ENCODE peak calls at places on chromosome 3, in ten cellular contexts. H, S, G, N, M, P, T, X, V and O are unnamed samples. For H3K9me3, the result is how much of the 10 kb centered on the place peaks cover.

GRCh38 chr3:149487598-149488197 is 13.2 kb downstream of the TM4SF4 start:
- DNase-seq in H (no peak), S (no peak), G (no peak), N (no peak), M (no peak), P (no peak), T (peak), X (peak), V (no peak), O (no peak)

GRCh38 chr3:9785602-9786001 is 6.7 kb downstream of the TADA3 start:
- DNase-seq in H (no peak), S (no peak), G (no peak), N (no peak), M (no peak), P (no peak), T (no peak), X (no peak), V (no peak), O (no peak)

GRCh38 chr3:15982667-15983145 is 184.9 kb upstream of the ANKRD28 start:
- DNase-seq in H (peak), S (peak), G (peak), N (no peak), M (peak), P (peak), T (no peak), X (peak), V (peak), O (peak)

GRCh38 chr3:190811775-190812480 is 50.6 kb downstream of the GMNC start:
- DNase-seq in H (peak), S (peak), G (peak), N (no peak), M (peak), P (peak), T (no peak), X (peak), V (no peak), O (peak)

GRCh38 chr3:43327184-43327950 is 41.0 kb downstream of the SNRK start:
- DNase-seq in H (no peak), S (peak), G (no peak), N (no peak), M (no peak), P (no peak), T (no peak), X (no peak), V (no peak), O (no peak)

GRCh38 chr3:151219056-151219455 is 16.0 kb upstream of the GPR171 start:
- DNase-seq in H (no peak), S (peak), G (no peak), N (no peak), M (no peak), P (no peak), T (no peak), X (no peak), V (no peak), O (no peak)

GRCh38 chr3:100992086-100993033 is 861 bp downstream of the ABI3BP start:
- DNase-seq in H (no peak), S (peak), G (no peak), N (no peak), M (no peak), P (no peak), T (no peak), X (no peak), V (no peak), O (peak)

GRCh38 chr3:37025562-37026335 is 32.4 kb downstream of the MLH1 start:
- DNase-seq in H (no peak), S (no peak), G (no peak), N (no peak), M (no peak), P (no peak), T (no peak), X (no peak), V (no peak), O (no peak)

GRCh38 chr3:147415819-147416218 is 6.7 kb downstream of the ZIC1 start:
- DNase-seq in H (no peak), S (no peak), G (no peak), N (no peak), M (no peak), P (no peak), T (no peak), X (peak), V (no peak), O (no peak)

GRCh38 chr3:44584646-44585501 is at the start of gene ZNF660:
- DNase-seq in H (no peak), S (peak), G (peak), N (no peak), M (peak), P (peak), T (no peak), X (peak), V (peak), O (peak)

GRCh38 chr3:142180761-142181362 is 31.5 kb upstream of the TFDP2 start:
- DNase-seq in H (peak), S (peak), G (peak), N (peak), M (peak), P (peak), T (peak), X (peak), V (no peak), O (peak)

GRCh38 chr3:44363591-44363990 is 25.0 kb downstream of the TCAIM start:
- DNase-seq in H (no peak), S (no peak), G (no peak), N (no peak), M (no peak), P (no peak), T (no peak), X (no peak), V (no peak), O (no peak)

GRCh38 chr3:184672972-184673875 is 38.6 kb downstream of the MAGEF1 start:
- DNase-seq in H (no peak), S (no peak), G (no peak), N (no peak), M (no peak), P (no peak), T (no peak), X (no peak), V (no peak), O (no peak)

GRCh38 chr3:107855710-107856109 is 235.1 kb downstream of the CD47 start:
- DNase-seq in H (no peak), S (peak), G (no peak), N (no peak), M (no peak), P (no peak), T (no peak), X (peak), V (no peak), O (no peak)

GRCh38 chr3:53195066-53195450 is 34.0 kb downstream of the PRKCD start:
- DNase-seq in H (no peak), S (no peak), G (no peak), N (no peak), M (no peak), P (no peak), T (no peak), X (no peak), V (no peak), O (no peak)

GRCh38 chr3:55271549-55271948 is 215.6 kb downstream of the WNT5A start:
- DNase-seq in H (no peak), S (no peak), G (no peak), N (no peak), M (no peak), P (no peak), T (no peak), X (no peak), V (no peak), O (no peak)

GRCh38 chr3:197428117-197428761 is 127.5 kb downstream of the BDH1 start:
- DNase-seq in H (no peak), S (peak), G (peak), N (no peak), M (no peak), P (peak), T (no peak), X (peak), V (peak), O (peak)

GRCh38 chr3:114900908-114901307 is 246.2 kb downstream of the ZBTB20 start:
- DNase-seq in H (no peak), S (peak), G (no peak), N (no peak), M (no peak), P (no peak), T (no peak), X (no peak), V (no peak), O (no peak)

GRCh38 chr3:132535575-132536441 is 61.3 kb upstream of the ACKR4 start:
- DNase-seq in H (peak), S (peak), G (peak), N (no peak), M (peak), P (peak), T (peak), X (peak), V (peak), O (peak)

GRCh38 chr3:22981176-22981575 is 222.0 kb upstream of the UBE2E2 start:
- DNase-seq in H (no peak), S (no peak), G (no peak), N (no peak), M (no peak), P (no peak), T (no peak), X (no peak), V (no peak), O (no peak)

GRCh38 chr3:109731639-109732473 is 394.5 kb upstream of the DPPA4 start:
- DNase-seq in H (peak), S (peak), G (peak), N (peak), M (peak), P (peak), T (peak), X (peak), V (peak), O (no peak)

GRCh38 chr3:49636883-49637609 is 37.1 kb upstream of the APEH start:
- DNase-seq in H (no peak), S (no peak), G (no peak), N (no peak), M (no peak), P (no peak), T (no peak), X (no peak), V (no peak), O (no peak)

GRCh38 chr3:119240582-119241434 is at the start of gene B4GALT4:
- DNase-seq in H (peak), S (peak), G (peak), N (peak), M (peak), P (peak), T (peak), X (peak), V (peak), O (peak)

DNA sequence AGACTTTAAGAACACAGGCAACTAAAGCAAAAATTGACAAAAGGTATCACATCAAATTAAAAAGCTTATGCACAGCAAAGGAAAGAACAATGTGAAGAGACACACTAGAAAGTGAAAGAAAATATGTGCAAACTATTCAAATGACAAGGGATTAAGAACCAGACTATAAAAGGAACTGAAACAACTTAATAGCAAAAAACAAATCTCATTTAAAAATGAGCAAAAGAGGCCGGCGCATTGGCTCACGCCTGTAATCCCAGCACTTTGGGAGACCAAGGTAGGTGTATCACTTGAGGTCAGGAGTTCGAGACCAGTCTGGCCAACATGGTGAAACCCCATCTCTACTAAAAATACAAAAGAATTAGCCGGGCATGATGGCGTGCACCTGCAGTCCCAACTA is 14.4 kb downstream of the NGLY1 start:
- DNase-seq in H (no peak), S (no peak), G (no peak), N (no peak), M (no peak), P (no peak), T (no peak), X (no peak), V (no peak), O (no peak)
- H3K9me3 ChIP-seq in H (under half), S (under half), G (under half), N (under half), M (under half), P (under half), T (under half), X (under half), V (under half), O (under half)

DNA sequence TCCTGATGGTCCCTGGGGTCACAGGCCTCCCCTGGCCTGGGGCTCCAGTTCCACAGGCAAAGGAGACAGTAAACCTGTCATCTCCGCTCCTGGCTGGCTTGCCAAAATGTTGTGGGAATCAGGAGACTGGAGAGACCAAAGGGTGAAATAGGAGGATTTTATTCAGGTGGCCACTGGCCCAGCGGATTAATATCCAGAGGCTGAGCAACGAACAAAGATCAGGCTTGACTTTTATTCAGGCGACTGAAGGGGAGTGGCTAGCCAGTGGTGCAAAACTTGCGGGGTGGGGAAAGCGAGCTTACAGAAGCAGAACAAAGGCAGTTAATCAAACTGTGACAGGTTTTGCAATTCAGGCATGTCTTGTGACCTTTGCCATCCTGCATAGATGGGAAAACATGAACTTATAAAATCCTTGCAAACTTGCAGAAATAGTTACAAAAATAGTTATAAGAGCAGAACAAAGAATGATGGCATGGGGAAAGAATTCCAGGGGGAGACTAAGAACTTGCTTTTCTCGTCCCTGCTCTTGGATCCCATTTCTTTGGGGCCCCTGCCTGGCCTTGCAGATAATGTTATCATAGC is 19.8 kb upstream of the ACAD9 start:
- DNase-seq in H (no peak), S (no peak), G (no peak), N (no peak), M (peak), P (no peak), T (no peak), X (no peak), V (no peak), O (no peak)
- H3K9me3 ChIP-seq in H (under half), S (under half), G (under half), N (under half), M (under half), P (under half), T (under half), X (under half), V (under half), O (under half)

GRCh38 chr3:47356201-47356600 is 24.6 kb upstream of the PTPN23 start:
- DNase-seq in H (no peak), S (no peak), G (no peak), N (no peak), M (no peak), P (no peak), T (no peak), X (no peak), V (no peak), O (no peak)

GRCh38 chr3:47362704-47363103 is 18.1 kb upstream of the PTPN23 start:
- DNase-seq in H (no peak), S (no peak), G (peak), N (no peak), M (no peak), P (no peak), T (peak), X (no peak), V (no peak), O (no peak)

GRCh38 chr3:47355010-47355409 is 25.8 kb upstream of the PTPN23 start:
- DNase-seq in H (no peak), S (no peak), G (no peak), N (no peak), M (no peak), P (no peak), T (no peak), X (no peak), V (no peak), O (no peak)

GRCh38 chr3:47359283-47359682 is 21.5 kb upstream of the PTPN23 start:
- DNase-seq in H (no peak), S (no peak), G (no peak), N (no peak), M (no peak), P (no peak), T (no peak), X (no peak), V (no peak), O (no peak)
- H3K9me3 ChIP-seq in H (under half), S (under half), G (under half), N (under half), M (under half), P (under half), T (under half), X (under half), V (under half), O (under half)

DNA sequence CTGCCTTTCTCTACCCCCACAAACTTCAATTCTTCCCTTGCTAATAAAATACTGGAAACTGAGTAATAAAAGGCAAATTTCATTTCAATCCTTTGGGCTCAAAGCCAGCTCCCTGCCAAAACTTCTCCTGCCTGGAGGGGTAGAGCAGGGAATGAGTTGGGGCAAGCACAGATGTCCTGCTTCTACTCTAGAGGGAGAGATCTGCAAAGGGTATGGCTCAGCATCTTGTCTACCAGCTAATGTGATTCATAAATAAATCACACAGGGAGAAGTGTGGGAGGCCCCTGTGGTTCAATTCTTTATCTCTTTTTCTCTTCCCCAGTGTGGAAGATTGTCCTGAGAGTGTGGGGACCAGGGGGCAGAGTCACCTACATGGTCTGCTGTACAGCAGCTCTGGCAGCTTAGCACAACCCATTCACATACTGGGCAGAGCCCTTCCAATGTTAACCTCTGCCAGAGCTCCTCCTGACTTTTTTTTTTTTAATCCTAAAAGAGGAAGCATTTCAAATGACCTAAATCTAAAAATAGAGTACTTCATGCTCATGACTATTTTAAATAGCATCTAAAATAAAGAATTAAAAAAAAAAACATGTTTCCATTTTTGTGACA is 1083.5 kb upstream of the CFAP20DC start:
- DNase-seq in H (no peak), S (peak), G (peak), N (no peak), M (no peak), P (no peak), T (no peak), X (no peak), V (peak), O (no peak)
- H3K9me3 ChIP-seq in H (under half), S (under half), G (under half), N (under half), M (under half), P (under half), T (under half), X (under half), V (under half), O (under half)

DNA sequence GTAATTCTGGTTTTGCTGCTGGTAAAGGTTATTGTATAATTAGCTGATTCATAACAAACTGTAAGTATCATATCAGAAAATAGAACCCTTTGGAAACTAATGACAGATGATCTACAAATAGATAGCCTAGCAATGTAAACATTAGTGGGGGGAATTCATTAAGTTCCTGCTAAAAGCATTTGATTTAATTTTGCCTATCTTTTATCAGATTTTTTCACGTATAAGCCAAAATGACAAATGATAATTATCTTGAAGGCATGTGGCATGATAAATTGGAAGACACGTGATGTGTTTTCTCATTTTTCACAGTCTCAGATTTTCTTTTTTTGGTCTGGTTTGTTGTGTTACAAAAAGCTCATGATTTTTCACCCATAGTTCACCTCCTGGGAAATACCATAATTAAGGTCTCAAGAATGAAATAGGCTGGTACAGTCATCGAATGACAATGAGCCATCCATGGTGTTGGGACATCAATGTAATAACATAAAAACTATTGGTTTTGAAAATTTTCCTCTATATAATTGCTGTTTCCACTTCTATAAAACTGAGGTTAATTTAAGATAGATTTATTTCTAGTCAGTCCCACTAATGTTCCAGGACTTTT is 325.9 kb upstream of the TBL1XR1 start:
- DNase-seq in H (no peak), S (peak), G (no peak), N (no peak), M (no peak), P (no peak), T (no peak), X (no peak), V (no peak), O (no peak)
- H3K9me3 ChIP-seq in H (under half), S (under half), G (under half), N (under half), M (under half), P (under half), T (under half), X (under half), V (under half), O (under half)

DNA sequence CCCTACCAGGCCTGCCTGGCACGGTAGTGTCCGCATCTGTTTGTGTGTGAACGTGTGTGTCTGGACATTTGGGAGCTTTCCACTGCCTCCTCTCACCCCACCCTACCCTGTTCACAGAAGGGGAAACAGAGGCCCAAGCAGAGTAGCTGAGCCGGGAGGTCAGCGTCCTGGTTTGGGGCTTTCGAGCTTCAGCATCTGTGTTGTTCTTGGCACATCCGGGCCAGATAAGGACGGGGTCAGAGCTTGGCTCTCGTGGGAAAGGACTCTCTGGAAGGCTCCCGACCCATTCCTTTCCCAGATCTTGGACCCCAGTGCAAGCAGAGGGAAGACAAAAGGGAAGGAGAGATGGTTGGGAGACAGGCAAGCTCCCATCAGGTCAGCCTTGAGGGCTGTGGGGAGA is 6.3 kb upstream of the PTH1R start:
- DNase-seq in H (no peak), S (no peak), G (peak), N (no peak), M (no peak), P (no peak), T (no peak), X (no peak), V (no peak), O (no peak)
- H3K9me3 ChIP-seq in H (under half), S (under half), G (under half), N (under half), M (under half), P (under half), T (under half), X (under half), V (under half), O (under half)

DNA sequence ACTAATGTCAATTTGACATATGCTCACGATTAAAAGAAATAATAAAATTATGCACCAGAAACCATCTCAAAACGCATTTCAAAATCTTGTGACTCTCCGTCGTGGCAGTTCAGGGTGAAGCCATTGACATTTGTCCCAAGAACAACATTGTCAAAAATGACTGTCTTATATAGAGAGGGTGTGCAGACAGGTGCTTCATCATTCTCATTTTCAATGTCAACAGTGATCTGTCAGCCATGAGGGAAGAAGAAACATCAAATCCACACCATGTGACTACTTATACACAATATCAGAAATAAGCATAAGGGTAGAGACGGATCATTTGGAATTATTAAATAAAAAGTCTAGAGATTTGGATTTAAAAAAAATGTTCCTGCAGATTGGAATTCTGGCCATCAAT is 65.1 kb upstream of the C3orf49 start:
- DNase-seq in H (no peak), S (no peak), G (no peak), N (no peak), M (no peak), P (no peak), T (no peak), X (no peak), V (no peak), O (no peak)
- H3K9me3 ChIP-seq in H (under half), S (under half), G (under half), N (under half), M (under half), P (under half), T (under half), X (under half), V (under half), O (under half)